ENCODE peak calls at places on chromosomes 5 and 9, in eight cellular contexts. W is choroid plexus epithelial cell, C is AG09319, T is omental fat pad, R is progenitor cell of endocrine pancreas, X is BE2C, I is fibroblast of lung, M is HCT116. D is an unnamed sample.

GRCh38 chr9:87674565-87675299 is 51.2 kb upstream of the CTSL start:
- DNase-seq in W (peak), C (no peak), T (no peak), R (no peak), X (no peak), I (no peak), M (no peak), D (no peak)

GRCh38 chr5:1769752-1770442 is 29.7 kb downstream of the MRPL36 start:
- DNase-seq in W (no peak), C (no peak), T (no peak), R (no peak), X (no peak), I (no peak), M (no peak), D (no peak)

GRCh38 chr5:139676951-139677367 is 28.8 kb downstream of the CXXC5 start:
- DNase-seq in W (no peak), C (no peak), T (no peak), R (peak), X (peak), I (no peak), M (no peak), D (no peak)

GRCh38 chr5:130158036-130158435 is 253.8 kb downstream of the CHSY3 start:
- DNase-seq in W (no peak), C (no peak), T (no peak), R (no peak), X (no peak), I (no peak), M (no peak), D (no peak)

GRCh38 chr5:116002116-116002906 is 30.0 kb upstream of the ARL14EPL start:
- DNase-seq in W (peak), C (no peak), T (no peak), R (no peak), X (no peak), I (no peak), M (no peak), D (no peak)

GRCh38 chr5:100777680-100778281 is 125.3 kb downstream of the ST8SIA4 start:
- DNase-seq in W (peak), C (peak), T (no peak), R (no peak), X (no peak), I (peak), M (peak), D (peak)

GRCh38 chr9:68714416-68715180 is 9.6 kb downstream of the PIP5K1B start:
- DNase-seq in W (no peak), C (no peak), T (no peak), R (no peak), X (no peak), I (no peak), M (no peak), D (no peak)

GRCh38 chr9:87909310-87910041 is 8.3 kb upstream of the SPATA31C1 start:
- DNase-seq in W (no peak), C (no peak), T (no peak), R (no peak), X (peak), I (no peak), M (peak), D (no peak)

GRCh38 chr9:120757268-120757900 is 35.8 kb downstream of the FBXW2 start:
- DNase-seq in W (no peak), C (no peak), T (no peak), R (no peak), X (no peak), I (no peak), M (no peak), D (no peak)

GRCh38 chr9:135450956-135451355 is 28.6 kb upstream of the PPP1R26 start:
- DNase-seq in W (no peak), C (no peak), T (no peak), R (no peak), X (no peak), I (no peak), M (no peak), D (no peak)

GRCh38 chr5:159993194-159993593 is 15.7 kb upstream of the TTC1 start:
- DNase-seq in W (no peak), C (no peak), T (no peak), R (no peak), X (no peak), I (no peak), M (no peak), D (no peak)

GRCh38 chr5:159992566-159992965 is 16.4 kb upstream of the TTC1 start:
- DNase-seq in W (no peak), C (no peak), T (no peak), R (no peak), X (no peak), I (no peak), M (no peak), D (no peak)

GRCh38 chr5:159987031-159987674 is 21.8 kb upstream of the TTC1 start:
- DNase-seq in W (peak), C (no peak), T (peak), R (peak), X (peak), I (peak), M (peak), D (no peak)

GRCh38 chr5:159995841-159996240 is 13.1 kb upstream of the TTC1 start:
- DNase-seq in W (no peak), C (no peak), T (no peak), R (no peak), X (no peak), I (no peak), M (no peak), D (no peak)

GRCh38 chr5:159990506-159990905 is 18.4 kb upstream of the TTC1 start:
- DNase-seq in W (peak), C (no peak), T (no peak), R (no peak), X (no peak), I (no peak), M (no peak), D (no peak)
- TF ChIP-seq CTCF in W (no peak), C (peak), T (no peak), R (no peak), X (peak), I (no peak), M (peak), D (peak)

DNA sequence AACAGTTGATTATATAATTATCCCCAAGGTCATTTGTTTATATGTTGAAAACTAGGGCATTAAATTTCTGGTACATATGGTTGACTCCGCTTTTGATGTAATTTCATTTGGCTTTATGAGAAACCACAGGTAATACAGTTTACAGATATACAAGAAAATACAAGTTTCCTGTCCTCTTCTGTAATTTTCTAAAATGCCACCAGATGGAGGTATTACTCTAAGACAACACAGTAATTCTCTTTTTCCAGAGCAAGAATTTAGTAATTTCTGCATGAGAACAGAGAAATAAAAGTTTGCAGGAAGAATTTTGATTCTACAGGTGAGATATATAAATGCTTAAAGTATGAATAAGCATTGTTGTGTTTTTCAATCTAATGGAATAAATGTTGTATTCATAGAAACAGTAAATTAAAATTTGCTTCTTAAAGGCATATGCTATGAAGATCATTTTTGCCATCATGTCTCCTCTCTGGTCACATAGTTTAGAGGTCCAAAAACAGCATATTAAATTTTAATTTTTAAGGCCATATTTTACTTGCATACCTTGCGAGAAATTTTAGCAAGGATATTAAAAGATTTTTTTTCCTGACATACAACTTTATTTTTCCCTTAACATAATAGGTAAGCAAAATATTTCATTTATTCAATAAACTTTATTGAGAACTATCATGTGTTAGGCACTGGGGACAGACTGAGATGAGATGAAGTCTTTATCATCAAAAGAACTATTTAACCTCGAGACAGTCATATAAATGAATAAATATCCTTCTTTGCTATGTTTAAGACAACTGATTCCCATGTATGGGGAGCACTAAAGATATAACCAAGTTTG is 22.7 kb downstream of the CHD1 start:
- DNase-seq in W (peak), C (peak), T (no peak), R (no peak), X (no peak), I (peak), M (no peak), D (peak)
- TF ChIP-seq CTCF in W (peak), C (peak), T (no peak), R (peak), X (peak), I (peak), M (peak), D (no peak)

GRCh38 chr9:133475292-133475941 is 3.5 kb downstream of the SLC2A6 start:
- DNase-seq in W (no peak), C (no peak), T (no peak), R (no peak), X (peak), I (no peak), M (no peak), D (no peak)
- TF ChIP-seq CTCF in W (no peak), C (no peak), T (no peak), R (no peak), X (no peak), I (no peak), M (no peak), D (no peak)

GRCh38 chr5:14871084-14871572 is 450 bp downstream of the ANKH start:
- DNase-seq in W (no peak), C (no peak), T (no peak), R (peak), X (peak), I (no peak), M (no peak), D (no peak)

GRCh38 chr5:14870347-14871083 is 1.1 kb downstream of the ANKH start:
- DNase-seq in W (no peak), C (no peak), T (no peak), R (no peak), X (no peak), I (no peak), M (no peak), D (no peak)

GRCh38 chr5:14872070-14872989 is 752 bp upstream of the ANKH start:
- DNase-seq in W (peak), C (no peak), T (peak), R (peak), X (peak), I (peak), M (no peak), D (no peak)

GRCh38 chr5:14873093-14873492 is 1.5 kb upstream of the ANKH start:
- DNase-seq in W (no peak), C (no peak), T (no peak), R (no peak), X (no peak), I (no peak), M (no peak), D (no peak)

DNA sequence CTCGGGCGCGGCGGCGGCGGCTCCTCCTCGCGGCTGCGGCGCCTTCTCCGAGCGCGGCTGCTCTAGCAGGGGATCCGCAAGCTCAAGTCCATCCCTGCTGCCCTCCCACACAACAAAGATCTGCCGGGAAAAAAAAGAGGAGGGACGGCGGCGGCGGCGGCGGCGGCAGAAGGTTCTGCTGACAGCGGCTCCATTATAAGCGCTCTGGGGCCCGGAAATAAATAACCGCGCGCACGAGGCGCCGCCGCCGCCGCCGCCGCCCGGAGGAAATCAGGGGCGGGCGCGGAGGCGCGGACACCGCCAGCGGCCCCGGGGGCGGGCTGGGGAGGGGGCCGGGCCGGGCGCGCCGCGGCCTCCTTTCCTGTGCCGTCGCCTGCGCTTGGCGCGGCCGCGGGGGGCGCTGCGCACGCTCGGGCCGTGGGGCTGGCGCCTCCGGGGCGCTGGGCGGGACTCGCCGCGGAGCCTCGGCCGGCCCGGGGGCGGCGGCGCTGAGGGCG is at the start of gene ANKH:
- DNase-seq in W (peak), C (peak), T (no peak), R (peak), X (peak), I (peak), M (peak), D (peak)
- TF ChIP-seq CTCF in W (peak), C (peak), T (no peak), R (no peak), X (no peak), I (peak), M (no peak), D (no peak)

GRCh38 chr5:141392429-141393198 is at the start of gene PCDHGA8:
- DNase-seq in W (peak), C (no peak), T (no peak), R (no peak), X (no peak), I (no peak), M (peak), D (no peak)
- TF ChIP-seq CTCF in W (peak), C (peak), T (no peak), R (no peak), X (peak), I (no peak), M (peak), D (peak)

DNA sequence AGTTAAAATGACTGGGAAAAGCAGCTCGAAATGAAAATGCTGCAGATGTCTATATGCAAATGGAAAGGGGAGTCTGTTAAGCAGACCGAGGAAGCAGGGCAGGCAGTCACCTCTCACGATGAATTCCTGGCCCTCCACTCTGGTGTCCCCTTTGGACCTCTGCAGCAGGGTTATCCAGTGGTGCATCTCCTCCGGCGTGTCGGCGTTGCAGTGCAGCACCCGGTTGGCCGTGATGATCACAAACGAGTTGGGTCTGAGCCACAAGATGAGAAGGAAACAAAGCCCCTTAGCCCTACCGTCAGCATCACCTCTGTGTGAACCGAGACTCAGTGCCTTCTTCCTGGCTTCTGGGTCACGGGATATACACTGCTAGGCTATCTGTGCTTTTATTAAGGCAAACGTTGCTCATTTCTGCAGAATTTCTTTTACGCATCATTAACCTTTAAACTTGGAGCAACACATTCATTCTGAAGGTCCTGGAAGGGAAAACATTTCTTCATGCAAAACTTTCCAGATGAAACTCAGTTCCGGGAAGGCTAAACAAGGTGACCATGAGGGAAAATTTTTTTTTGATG is 65.1 kb upstream of the RETREG1 start:
- DNase-seq in W (no peak), C (no peak), T (no peak), R (no peak), X (no peak), I (no peak), M (no peak), D (no peak)
- TF ChIP-seq CTCF in W (no peak), C (no peak), T (no peak), R (no peak), X (no peak), I (no peak), M (no peak), D (no peak)

GRCh38 chr5:55993628-55994501 is 898 bp downstream of the IL6ST start:
- DNase-seq in W (peak), C (no peak), T (no peak), R (no peak), X (no peak), I (no peak), M (no peak), D (no peak)

GRCh38 chr5:55994998-55995914 is 493 bp upstream of the IL6ST start:
- DNase-seq in W (peak), C (peak), T (peak), R (peak), X (peak), I (peak), M (peak), D (peak)

GRCh38 chr5:55994502-55994997 is at the start of gene IL6ST:
- DNase-seq in W (peak), C (no peak), T (peak), R (no peak), X (no peak), I (peak), M (no peak), D (peak)

GRCh38 chr5:56002303-56002702 is 7.5 kb upstream of the IL6ST start:
- DNase-seq in W (no peak), C (no peak), T (no peak), R (no peak), X (no peak), I (no peak), M (no peak), D (no peak)

DNA sequence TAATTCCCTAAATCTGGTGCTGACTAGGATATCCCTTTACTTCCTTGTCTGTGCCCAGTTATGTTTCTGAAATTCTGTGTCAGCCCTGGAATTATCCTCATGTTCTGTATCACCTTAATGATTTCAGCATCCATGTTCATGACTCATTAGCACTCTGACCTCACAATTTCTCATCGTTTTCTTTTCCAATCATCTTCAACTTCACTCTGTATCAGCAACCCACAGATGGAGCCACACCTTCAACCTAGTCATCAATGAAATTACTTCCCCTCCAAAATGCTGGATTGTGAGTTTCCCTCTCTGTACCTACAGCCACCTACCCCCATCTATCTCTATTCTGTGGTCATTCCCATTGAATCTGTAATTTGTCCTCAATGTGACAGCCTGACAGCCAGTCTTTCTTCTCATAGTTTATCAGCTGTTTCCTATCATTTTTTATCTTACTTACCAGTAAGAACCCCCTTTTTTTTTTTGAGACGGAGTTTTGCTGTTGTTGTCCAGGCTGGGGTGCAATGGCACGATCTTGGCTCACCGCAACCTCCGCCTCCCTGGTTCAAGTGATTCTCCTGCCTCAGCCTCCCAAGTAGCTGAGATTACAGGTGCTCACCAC is 3.1 kb upstream of the IL6ST start:
- DNase-seq in W (peak), C (no peak), T (no peak), R (no peak), X (no peak), I (peak), M (no peak), D (no peak)
- TF ChIP-seq CTCF in W (no peak), C (no peak), T (no peak), R (no peak), X (no peak), I (no peak), M (no peak), D (no peak)

D was measured in astrocyte of the cerebellum.